ENCODE peak calls at places on chromosomes 7 and 10, in ten cellular contexts. One of them, this sample, is unnamed. For H3K4me1 and H3K27me3, the result is how much of the 10 kb centered on the place peaks cover.

GRCh38 chr10:46548781-46549090 is 7.7 kb downstream of the GPRIN2 start:
- DNase-seq in sigmoid colon: no peak
- DNase-seq in lung: no peak
- DNase-seq in adrenal gland: no peak
- DNase-seq in heart left ventricle: no peak
- DNase-seq in heart right ventricle: peak
- DNase-seq in breast epithelium: no peak
- DNase-seq in testis: no peak
- DNase-seq in upper lobe of right lung: no peak
- DNase-seq in ascending aorta: no peak
- DNase-seq in this sample: no peak

GRCh38 chr7:19327011-19327410 is 181.8 kb upstream of the FERD3L start:
- DNase-seq in heart left ventricle: no peak
- DNase-seq in upper lobe of right lung: no peak
- DNase-seq in ascending aorta: no peak
- DNase-seq in heart right ventricle: peak
- DNase-seq in sigmoid colon: no peak
- DNase-seq in breast epithelium: no peak
- DNase-seq in testis: no peak
- DNase-seq in adrenal gland: no peak
- DNase-seq in lung: no peak
- DNase-seq in this sample: no peak

GRCh38 chr10:119461923-119462322 is 80.6 kb downstream of the RGS10 start:
- DNase-seq in ascending aorta: no peak
- DNase-seq in heart right ventricle: no peak
- DNase-seq in heart left ventricle: no peak
- DNase-seq in breast epithelium: no peak
- DNase-seq in lung: no peak
- DNase-seq in sigmoid colon: no peak
- DNase-seq in testis: no peak
- DNase-seq in upper lobe of right lung: no peak
- DNase-seq in adrenal gland: no peak
- DNase-seq in this sample: no peak

GRCh38 chr10:73785721-73786511 is 510 bp downstream of the ZSWIM8 start:
- DNase-seq in sigmoid colon: no peak
- DNase-seq in lung: peak
- DNase-seq in heart left ventricle: peak
- DNase-seq in ascending aorta: no peak
- DNase-seq in adrenal gland: peak
- DNase-seq in breast epithelium: peak
- DNase-seq in testis: peak
- DNase-seq in upper lobe of right lung: peak
- DNase-seq in heart right ventricle: peak
- DNase-seq in this sample: peak

GRCh38 chr10:4102802-4103344 is 317.9 kb upstream of the KLF6 start:
- DNase-seq in ascending aorta: no peak
- DNase-seq in heart right ventricle: no peak
- DNase-seq in sigmoid colon: no peak
- DNase-seq in upper lobe of right lung: no peak
- DNase-seq in testis: no peak
- DNase-seq in adrenal gland: no peak
- DNase-seq in lung: no peak
- DNase-seq in heart left ventricle: no peak
- DNase-seq in breast epithelium: no peak
- DNase-seq in this sample: no peak

GRCh38 chr7:115300228-115300870 is 378.5 kb downstream of the MDFIC start:
- DNase-seq in breast epithelium: no peak
- DNase-seq in ascending aorta: no peak
- DNase-seq in sigmoid colon: no peak
- DNase-seq in heart left ventricle: no peak
- DNase-seq in adrenal gland: no peak
- DNase-seq in heart right ventricle: no peak
- DNase-seq in upper lobe of right lung: no peak
- DNase-seq in lung: no peak
- DNase-seq in testis: no peak
- DNase-seq in this sample: no peak

GRCh38 chr10:122566632-122567031 is 6.1 kb downstream of the DMBT1 start:
- DNase-seq in testis: no peak
- DNase-seq in ascending aorta: no peak
- DNase-seq in heart right ventricle: no peak
- DNase-seq in sigmoid colon: no peak
- DNase-seq in heart left ventricle: no peak
- DNase-seq in lung: no peak
- DNase-seq in adrenal gland: no peak
- DNase-seq in upper lobe of right lung: no peak
- DNase-seq in breast epithelium: no peak
- DNase-seq in this sample: no peak

GRCh38 chr7:47405286-47405904 is 176.5 kb downstream of the TNS3 start:
- DNase-seq in heart left ventricle: no peak
- DNase-seq in testis: no peak
- DNase-seq in sigmoid colon: no peak
- DNase-seq in adrenal gland: no peak
- DNase-seq in heart right ventricle: no peak
- DNase-seq in lung: no peak
- DNase-seq in upper lobe of right lung: no peak
- DNase-seq in breast epithelium: no peak
- DNase-seq in ascending aorta: no peak
- DNase-seq in this sample: no peak

GRCh38 chr7:130899071-130899451 is 165.1 kb upstream of the KLF14 start:
- DNase-seq in heart left ventricle: no peak
- DNase-seq in lung: no peak
- DNase-seq in testis: no peak
- DNase-seq in upper lobe of right lung: no peak
- DNase-seq in heart right ventricle: no peak
- DNase-seq in ascending aorta: no peak
- DNase-seq in breast epithelium: no peak
- DNase-seq in sigmoid colon: no peak
- DNase-seq in adrenal gland: no peak
- DNase-seq in this sample: no peak

GRCh38 chr7:44285561-44285960 is 39.8 kb downstream of the CAMK2B start:
- DNase-seq in adrenal gland: peak
- DNase-seq in breast epithelium: no peak
- DNase-seq in heart right ventricle: no peak
- DNase-seq in upper lobe of right lung: peak
- DNase-seq in lung: no peak
- DNase-seq in heart left ventricle: no peak
- DNase-seq in testis: no peak
- DNase-seq in sigmoid colon: no peak
- DNase-seq in ascending aorta: no peak
- DNase-seq in this sample: peak

GRCh38 chr10:79131730-79132644 is 63.2 kb downstream of the ZMIZ1 start:
- DNase-seq in upper lobe of right lung: no peak
- DNase-seq in lung: no peak
- DNase-seq in heart right ventricle: no peak
- DNase-seq in adrenal gland: no peak
- DNase-seq in breast epithelium: no peak
- DNase-seq in ascending aorta: no peak
- DNase-seq in testis: no peak
- DNase-seq in heart left ventricle: no peak
- DNase-seq in sigmoid colon: no peak
- DNase-seq in this sample: no peak

GRCh38 chr10:79128923-79129305 is 60.1 kb downstream of the ZMIZ1 start:
- DNase-seq in lung: no peak
- DNase-seq in heart right ventricle: no peak
- DNase-seq in testis: no peak
- DNase-seq in ascending aorta: no peak
- DNase-seq in upper lobe of right lung: no peak
- DNase-seq in breast epithelium: no peak
- DNase-seq in sigmoid colon: no peak
- DNase-seq in adrenal gland: no peak
- DNase-seq in heart left ventricle: no peak
- DNase-seq in this sample: no peak

GRCh38 chr10:79130846-79131245 is 62.1 kb downstream of the ZMIZ1 start:
- DNase-seq in testis: no peak
- DNase-seq in upper lobe of right lung: no peak
- DNase-seq in sigmoid colon: no peak
- DNase-seq in heart left ventricle: no peak
- DNase-seq in ascending aorta: no peak
- DNase-seq in adrenal gland: no peak
- DNase-seq in heart right ventricle: no peak
- DNase-seq in breast epithelium: no peak
- DNase-seq in lung: no peak
- DNase-seq in this sample: no peak

GRCh38 chr10:79129361-79129997 is 60.7 kb downstream of the ZMIZ1 start:
- DNase-seq in heart right ventricle: no peak
- DNase-seq in testis: no peak
- DNase-seq in upper lobe of right lung: no peak
- DNase-seq in breast epithelium: no peak
- DNase-seq in adrenal gland: peak
- DNase-seq in ascending aorta: no peak
- DNase-seq in lung: no peak
- DNase-seq in heart left ventricle: peak
- DNase-seq in sigmoid colon: no peak
- DNase-seq in this sample: no peak

DNA sequence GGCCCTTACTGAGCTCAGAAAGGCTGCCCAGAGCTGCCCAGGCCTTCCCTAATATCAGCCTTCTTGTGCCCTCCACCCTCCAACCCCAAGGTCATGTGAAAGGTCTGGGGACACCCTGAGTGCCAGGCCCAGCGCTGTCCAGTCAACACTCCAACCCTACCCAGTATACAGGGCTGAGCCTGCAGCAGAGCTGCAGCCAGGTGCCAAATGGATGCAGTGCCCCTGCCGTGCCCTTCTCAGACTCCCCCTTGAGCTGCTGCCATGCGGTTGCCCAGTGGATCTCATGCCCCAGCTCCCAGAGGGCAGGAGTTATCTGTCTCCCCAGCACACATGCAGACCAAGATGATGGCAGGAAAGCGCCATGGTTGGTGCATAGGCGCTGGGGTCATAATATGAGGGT is 61.5 kb downstream of the ZMIZ1 start:
- DNase-seq in heart left ventricle: no peak
- DNase-seq in adrenal gland: no peak
- DNase-seq in heart right ventricle: no peak
- DNase-seq in ascending aorta: no peak
- DNase-seq in sigmoid colon: no peak
- DNase-seq in testis: no peak
- DNase-seq in upper lobe of right lung: no peak
- DNase-seq in breast epithelium: no peak
- DNase-seq in lung: no peak
- DNase-seq in this sample: no peak
- H3K4me1 ChIP-seq in heart left ventricle: half or more
- H3K4me1 ChIP-seq in adrenal gland: half or more
- H3K4me1 ChIP-seq in heart right ventricle: under half
- H3K4me1 ChIP-seq in ascending aorta: under half
- H3K4me1 ChIP-seq in sigmoid colon: under half
- H3K4me1 ChIP-seq in testis: under half
- H3K4me1 ChIP-seq in upper lobe of right lung: half or more
- H3K4me1 ChIP-seq in breast epithelium: under half
- H3K4me1 ChIP-seq in lung: under half
- H3K4me1 ChIP-seq in this sample: under half

GRCh38 chr7:111266613-111267012 is 175.7 kb downstream of the LRRN3 start:
- DNase-seq in heart right ventricle: no peak
- DNase-seq in upper lobe of right lung: no peak
- DNase-seq in sigmoid colon: no peak
- DNase-seq in breast epithelium: no peak
- DNase-seq in heart left ventricle: no peak
- DNase-seq in adrenal gland: no peak
- DNase-seq in ascending aorta: no peak
- DNase-seq in testis: no peak
- DNase-seq in lung: no peak
- DNase-seq in this sample: no peak

GRCh38 chr7:111262293-111263116 is 171.6 kb downstream of the LRRN3 start:
- DNase-seq in sigmoid colon: no peak
- DNase-seq in testis: no peak
- DNase-seq in adrenal gland: no peak
- DNase-seq in ascending aorta: no peak
- DNase-seq in heart left ventricle: no peak
- DNase-seq in heart right ventricle: no peak
- DNase-seq in upper lobe of right lung: no peak
- DNase-seq in breast epithelium: no peak
- DNase-seq in lung: no peak
- DNase-seq in this sample: no peak

GRCh38 chr7:111264111-111264868 is 173.4 kb downstream of the LRRN3 start:
- DNase-seq in heart left ventricle: no peak
- DNase-seq in lung: no peak
- DNase-seq in upper lobe of right lung: no peak
- DNase-seq in heart right ventricle: no peak
- DNase-seq in ascending aorta: no peak
- DNase-seq in adrenal gland: no peak
- DNase-seq in breast epithelium: no peak
- DNase-seq in sigmoid colon: no peak
- DNase-seq in testis: no peak
- DNase-seq in this sample: no peak

GRCh38 chr7:111259991-111260390 is 169.1 kb downstream of the LRRN3 start:
- DNase-seq in breast epithelium: no peak
- DNase-seq in sigmoid colon: no peak
- DNase-seq in heart right ventricle: no peak
- DNase-seq in heart left ventricle: no peak
- DNase-seq in lung: no peak
- DNase-seq in ascending aorta: no peak
- DNase-seq in adrenal gland: no peak
- DNase-seq in testis: no peak
- DNase-seq in upper lobe of right lung: no peak
- DNase-seq in this sample: no peak

GRCh38 chr7:111265394-111265793 is 174.5 kb downstream of the LRRN3 start:
- DNase-seq in heart left ventricle: no peak
- DNase-seq in testis: no peak
- DNase-seq in ascending aorta: no peak
- DNase-seq in lung: no peak
- DNase-seq in upper lobe of right lung: no peak
- DNase-seq in adrenal gland: no peak
- DNase-seq in heart right ventricle: no peak
- DNase-seq in breast epithelium: no peak
- DNase-seq in sigmoid colon: no peak
- DNase-seq in this sample: no peak
- TF ChIP-seq CTCF in heart left ventricle: no peak
- TF ChIP-seq CTCF in testis: no peak
- TF ChIP-seq CTCF in ascending aorta: no peak
- TF ChIP-seq CTCF in lung: no peak
- TF ChIP-seq CTCF in upper lobe of right lung: no peak
- TF ChIP-seq CTCF in adrenal gland: no peak
- TF ChIP-seq CTCF in heart right ventricle: no peak
- TF ChIP-seq CTCF in breast epithelium: no peak
- TF ChIP-seq CTCF in sigmoid colon: no peak
- TF ChIP-seq CTCF in this sample: no peak

GRCh38 chr7:1253591-1254207 is 21.0 kb downstream of the UNCX start:
- DNase-seq in upper lobe of right lung: no peak
- DNase-seq in lung: no peak
- DNase-seq in breast epithelium: no peak
- DNase-seq in sigmoid colon: no peak
- DNase-seq in testis: no peak
- DNase-seq in ascending aorta: no peak
- DNase-seq in heart right ventricle: no peak
- DNase-seq in adrenal gland: no peak
- DNase-seq in heart left ventricle: no peak
- DNase-seq in this sample: no peak
- H3K27me3 ChIP-seq in upper lobe of right lung: half or more
- H3K27me3 ChIP-seq in lung: under half
- H3K27me3 ChIP-seq in breast epithelium: under half
- H3K27me3 ChIP-seq in sigmoid colon: half or more
- H3K27me3 ChIP-seq in testis: under half
- H3K27me3 ChIP-seq in ascending aorta: under half
- H3K27me3 ChIP-seq in heart right ventricle: half or more
- H3K27me3 ChIP-seq in adrenal gland: half or more
- H3K27me3 ChIP-seq in heart left ventricle: half or more
- H3K27me3 ChIP-seq in this sample: under half

DNA sequence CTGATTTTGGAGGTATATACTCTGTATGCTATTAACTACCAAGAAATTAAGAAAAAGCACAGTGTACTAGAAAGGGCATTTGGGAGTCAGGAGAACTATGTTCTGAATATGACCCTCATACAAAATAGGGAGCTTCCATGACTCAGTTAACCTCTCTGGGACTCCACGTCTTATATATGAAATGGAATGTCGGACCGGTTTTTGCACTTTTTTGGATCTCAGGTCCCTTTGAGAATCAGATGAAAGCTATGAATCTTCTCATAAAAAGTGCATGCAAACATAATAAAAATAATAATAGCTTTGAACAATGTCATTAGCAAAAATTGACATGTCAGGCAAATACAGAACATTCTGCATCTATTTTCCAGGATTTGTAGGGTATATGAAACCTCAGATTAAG is 113.0 kb downstream of the ARID5B start:
- DNase-seq in upper lobe of right lung: no peak
- DNase-seq in sigmoid colon: no peak
- DNase-seq in testis: no peak
- DNase-seq in ascending aorta: no peak
- DNase-seq in lung: no peak
- DNase-seq in heart left ventricle: no peak
- DNase-seq in heart right ventricle: no peak
- DNase-seq in adrenal gland: no peak
- DNase-seq in breast epithelium: no peak
- DNase-seq in this sample: no peak
- H3K4me1 ChIP-seq in upper lobe of right lung: under half
- H3K4me1 ChIP-seq in sigmoid colon: under half
- H3K4me1 ChIP-seq in testis: under half
- H3K4me1 ChIP-seq in ascending aorta: under half
- H3K4me1 ChIP-seq in lung: under half
- H3K4me1 ChIP-seq in heart left ventricle: under half
- H3K4me1 ChIP-seq in heart right ventricle: under half
- H3K4me1 ChIP-seq in adrenal gland: under half
- H3K4me1 ChIP-seq in breast epithelium: under half
- H3K4me1 ChIP-seq in this sample: under half